ENCODE peak calls at places on chromosomes 1 and 21, in nine cellular contexts. W, J, C, U, O, D, F, I and M are unnamed samples. For H3K9me3, the result is how much of the 10 kb centered on the place peaks cover.

GRCh38 chr1:156025873-156026272 is 5.1 kb upstream of the SSR2 start:
- DNase-seq in W (peak), J (no peak), C (peak), U (peak), O (peak), D (no peak), F (no peak), I (no peak), M (peak)

GRCh38 chr1:209692296-209692695 is 12.3 kb upstream of the HSD11B1 start:
- DNase-seq in W (no peak), J (no peak), C (no peak), U (no peak), O (no peak), D (no peak), F (no peak), I (no peak), M (no peak)

GRCh38 chr1:171486048-171486519 is 754 bp downstream of the PRRC2C start:
- DNase-seq in W (no peak), J (peak), C (peak), U (peak), O (peak), D (no peak), F (no peak), I (peak), M (no peak)

GRCh38 chr21:45139473-45139872 is 65.1 kb downstream of the ADARB1 start:
- DNase-seq in W (peak), J (no peak), C (no peak), U (no peak), O (no peak), D (no peak), F (no peak), I (no peak), M (no peak)

GRCh38 chr1:59672851-59673574 is 141.7 kb upstream of the HOOK1 start:
- DNase-seq in W (peak), J (no peak), C (peak), U (peak), O (no peak), D (no peak), F (no peak), I (no peak), M (no peak)

GRCh38 chr1:160007577-160008200 is 24.1 kb downstream of the PIGM start:
- DNase-seq in W (no peak), J (no peak), C (peak), U (peak), O (no peak), D (no peak), F (no peak), I (no peak), M (peak)

GRCh38 chr1:156242738-156243137 is 754 bp downstream of the BGLAP start:
- DNase-seq in W (no peak), J (no peak), C (no peak), U (no peak), O (no peak), D (no peak), F (no peak), I (no peak), M (no peak)

GRCh38 chr1:7376676-7377075 is 394.4 kb upstream of the VAMP3 start:
- DNase-seq in W (no peak), J (no peak), C (no peak), U (no peak), O (no peak), D (no peak), F (no peak), I (no peak), M (no peak)

GRCh38 chr1:25926731-25927496 is 20.7 kb upstream of the STMN1 start:
- DNase-seq in W (no peak), J (no peak), C (no peak), U (no peak), O (no peak), D (no peak), F (no peak), I (no peak), M (no peak)

GRCh38 chr1:159779403-159779851 is 1.3 kb upstream of the DUSP23 start:
- DNase-seq in W (no peak), J (no peak), C (peak), U (peak), O (peak), D (no peak), F (peak), I (no peak), M (no peak)

GRCh38 chr1:16199700-16200099 is 12.8 kb downstream of the ARHGEF19 start:
- DNase-seq in W (no peak), J (no peak), C (no peak), U (no peak), O (no peak), D (no peak), F (no peak), I (no peak), M (no peak)

GRCh38 chr1:159163609-159164008 is 7.8 kb upstream of the CADM3 start:
- DNase-seq in W (no peak), J (no peak), C (no peak), U (no peak), O (no peak), D (no peak), F (no peak), I (no peak), M (no peak)

GRCh38 chr1:245858022-245858421 is 649.1 kb downstream of the SMYD3 start:
- DNase-seq in W (no peak), J (no peak), C (no peak), U (no peak), O (no peak), D (no peak), F (no peak), I (no peak), M (no peak)

GRCh38 chr21:41851090-41851790 is 27.9 kb downstream of the PRDM15 start:
- DNase-seq in W (peak), J (no peak), C (no peak), U (no peak), O (no peak), D (peak), F (no peak), I (no peak), M (no peak)

GRCh38 chr1:234144866-234145265 is 228.4 kb upstream of the COA6 start:
- DNase-seq in W (no peak), J (no peak), C (peak), U (no peak), O (no peak), D (no peak), F (no peak), I (no peak), M (no peak)

GRCh38 chr1:84774674-84775548 is 84.7 kb upstream of the SSX2IP start:
- DNase-seq in W (no peak), J (no peak), C (no peak), U (no peak), O (no peak), D (no peak), F (no peak), I (no peak), M (no peak)

GRCh38 chr1:212684511-212685090 is 15.0 kb downstream of the BATF3 start:
- DNase-seq in W (no peak), J (no peak), C (no peak), U (no peak), O (no peak), D (no peak), F (no peak), I (no peak), M (no peak)

GRCh38 chr1:181119076-181119989 is 30.8 kb downstream of the IER5 start:
- DNase-seq in W (no peak), J (no peak), C (peak), U (no peak), O (no peak), D (no peak), F (no peak), I (no peak), M (peak)

GRCh38 chr1:39866767-39867166 is 16.5 kb downstream of the TRIT1 start:
- DNase-seq in W (no peak), J (no peak), C (peak), U (peak), O (no peak), D (no peak), F (no peak), I (no peak), M (no peak)

GRCh38 chr1:43009274-43009673 is 50.6 kb upstream of the SLC2A1 start:
- DNase-seq in W (no peak), J (no peak), C (no peak), U (no peak), O (no peak), D (no peak), F (no peak), I (no peak), M (no peak)

GRCh38 chr1:30719406-30720270 is 3.7 kb downstream of the MATN1 start:
- DNase-seq in W (no peak), J (no peak), C (peak), U (peak), O (no peak), D (no peak), F (peak), I (no peak), M (peak)

GRCh38 chr1:12502300-12503109 is 115.5 kb downstream of the DHRS3 start:
- DNase-seq in W (no peak), J (no peak), C (no peak), U (no peak), O (no peak), D (no peak), F (no peak), I (no peak), M (no peak)

GRCh38 chr21:35139382-35139715 is 90.2 kb upstream of the RUNX1 start:
- DNase-seq in W (no peak), J (no peak), C (no peak), U (no peak), O (no peak), D (no peak), F (no peak), I (no peak), M (no peak)

GRCh38 chr1:165287781-165288180 is 68.7 kb downstream of the LMX1A start:
- DNase-seq in W (no peak), J (no peak), C (no peak), U (no peak), O (no peak), D (no peak), F (no peak), I (no peak), M (no peak)

GRCh38 chr1:177794316-177794991 is 175.4 kb downstream of the SEC16B start:
- DNase-seq in W (no peak), J (no peak), C (no peak), U (no peak), O (no peak), D (no peak), F (no peak), I (no peak), M (no peak)

GRCh38 chr21:32803651-32804050 is 32.1 kb upstream of the PAXBP1 start:
- DNase-seq in W (no peak), J (no peak), C (peak), U (peak), O (no peak), D (no peak), F (no peak), I (no peak), M (no peak)

GRCh38 chr1:225554216-225554812 is 98.6 kb downstream of the ENAH start:
- DNase-seq in W (no peak), J (no peak), C (peak), U (peak), O (no peak), D (no peak), F (no peak), I (no peak), M (peak)

GRCh38 chr1:246139745-246140182 is 367.3 kb downstream of the SMYD3 start:
- DNase-seq in W (no peak), J (no peak), C (peak), U (peak), O (no peak), D (no peak), F (no peak), I (no peak), M (no peak)

DNA sequence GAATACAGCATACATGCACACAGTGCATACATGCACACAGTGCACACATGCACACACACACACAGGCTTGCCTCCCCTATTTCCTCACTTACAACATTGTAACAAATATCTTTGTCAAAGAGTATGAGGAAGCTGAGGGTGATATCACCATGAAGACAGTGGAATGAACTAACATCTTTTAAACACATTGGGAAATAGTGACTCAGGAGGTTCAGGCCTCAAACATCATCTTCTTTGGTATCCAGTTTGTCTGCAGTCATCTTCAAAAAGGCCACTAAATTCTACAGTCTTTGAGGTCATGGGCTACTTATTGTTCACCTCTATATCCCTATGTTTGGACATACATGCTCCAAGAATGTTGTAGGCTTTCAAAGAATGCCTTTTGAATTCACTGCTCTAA is 2.1 kb upstream of the LCE2B start:
- DNase-seq in W (no peak), J (no peak), C (peak), U (no peak), O (no peak), D (no peak), F (no peak), I (no peak), M (no peak)
- H3K9me3 ChIP-seq in W (under half), J (under half), C (under half), U (under half), O (under half), D (under half), F (under half), I (under half), M (under half)

GRCh38 chr1:3264456-3264855 is 190.0 kb upstream of the ARHGEF16 start:
- DNase-seq in W (no peak), J (no peak), C (no peak), U (no peak), O (no peak), D (no peak), F (no peak), I (no peak), M (no peak)
- H3K9me3 ChIP-seq in W (under half), J (under half), C (under half), U (under half), O (under half), D (under half), F (under half), I (under half), M (under half)

GRCh38 chr21:21177353-21177986 is 179.3 kb downstream of the NCAM2 start:
- DNase-seq in W (no peak), J (no peak), C (no peak), U (no peak), O (no peak), D (no peak), F (no peak), I (no peak), M (no peak)

GRCh38 chr21:21179619-21180336 is 181.6 kb downstream of the NCAM2 start:
- DNase-seq in W (no peak), J (no peak), C (no peak), U (no peak), O (no peak), D (no peak), F (no peak), I (no peak), M (no peak)

GRCh38 chr21:21183092-21183491 is 184.9 kb downstream of the NCAM2 start:
- DNase-seq in W (no peak), J (no peak), C (no peak), U (peak), O (no peak), D (no peak), F (no peak), I (no peak), M (no peak)

GRCh38 chr21:21184771-21185528 is 186.7 kb downstream of the NCAM2 start:
- DNase-seq in W (no peak), J (no peak), C (no peak), U (no peak), O (no peak), D (no peak), F (no peak), I (no peak), M (no peak)

DNA sequence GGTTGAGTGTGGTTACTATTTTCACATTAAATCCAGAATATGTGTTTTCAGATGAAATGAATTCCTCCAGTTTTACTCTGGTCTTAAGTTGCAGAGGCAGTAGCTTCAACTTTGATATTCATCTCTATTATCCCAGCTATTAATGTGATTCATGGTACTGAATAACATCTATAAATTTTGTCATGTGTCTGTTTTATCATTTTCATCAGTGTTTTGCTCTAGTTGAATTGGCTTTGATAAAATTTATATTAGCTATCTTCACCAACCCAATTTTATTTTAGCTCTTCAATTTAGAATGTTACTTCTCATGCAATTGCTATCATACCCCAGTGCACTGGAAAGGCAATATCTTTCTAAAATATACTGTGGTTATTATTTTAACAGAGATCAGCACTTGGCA is 184.2 kb downstream of the NCAM2 start:
- DNase-seq in W (no peak), J (no peak), C (no peak), U (no peak), O (no peak), D (no peak), F (no peak), I (no peak), M (no peak)
- H3K9me3 ChIP-seq in W (under half), J (under half), C (under half), U (under half), O (under half), D (under half), F (under half), I (under half), M (under half)

DNA sequence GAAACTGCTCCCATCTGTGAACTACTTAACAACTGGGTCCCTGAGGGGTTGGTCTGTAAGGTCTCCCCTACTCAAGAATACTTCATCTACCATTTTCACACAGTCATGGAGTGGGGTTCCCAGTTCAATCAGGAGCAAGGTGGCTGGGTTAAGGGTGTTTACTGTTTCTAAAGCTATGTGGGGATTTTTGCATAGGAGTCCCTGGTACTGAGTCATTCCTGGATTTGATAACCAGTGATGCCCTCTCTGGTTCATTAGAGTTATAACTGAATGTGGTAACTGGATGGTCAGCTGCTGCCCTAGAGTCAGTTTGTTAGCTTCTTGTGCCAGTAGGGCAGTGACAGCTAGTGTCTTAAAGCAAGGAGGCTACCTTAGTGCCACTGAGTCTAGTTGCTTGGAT is 29.4 kb upstream of the KCNJ15 start:
- DNase-seq in W (no peak), J (no peak), C (no peak), U (peak), O (no peak), D (no peak), F (no peak), I (no peak), M (no peak)
- H3K9me3 ChIP-seq in W (under half), J (under half), C (under half), U (under half), O (under half), D (half or more), F (under half), I (half or more), M (half or more)

DNA sequence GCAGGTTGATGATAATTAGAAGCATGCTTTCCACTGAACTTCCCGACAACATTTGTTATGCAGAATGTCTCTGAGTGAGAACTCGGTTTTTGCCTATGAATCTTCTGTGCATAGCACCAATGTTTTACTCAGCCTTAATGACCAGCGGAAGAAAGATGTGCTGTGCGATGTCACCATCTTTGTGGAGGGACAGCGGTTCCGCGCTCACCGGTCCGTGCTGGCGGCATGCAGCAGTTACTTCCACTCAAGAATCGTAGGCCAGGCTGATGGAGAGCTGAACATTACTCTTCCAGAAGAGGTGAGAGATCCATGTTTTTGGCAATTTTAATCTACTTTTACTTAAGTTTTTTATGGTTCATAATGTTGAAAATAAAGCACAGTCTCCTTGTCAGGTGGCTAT is 22.5 kb downstream of the BACH1 start:
- DNase-seq in W (no peak), J (no peak), C (no peak), U (no peak), O (no peak), D (no peak), F (no peak), I (no peak), M (no peak)
- H3K9me3 ChIP-seq in W (under half), J (under half), C (under half), U (under half), O (under half), D (under half), F (under half), I (under half), M (under half)